ENCODE peak calls at places on chromosomes 16 and 17, in eight cellular contexts. C, J, M, K, L, T, X and V are unnamed samples.

GRCh38 chr17:15744885-15745284 is 12.8 kb downstream of the TBC1D26 start:
- DNase-seq in T (no peak), C (no peak), M (no peak), J (no peak), L (no peak), X (no peak), K (peak), V (peak)

GRCh38 chr17:76124582-76125390 is 16.3 kb downstream of the FOXJ1 start:
- DNase-seq in J (no peak), M (no peak), C (peak), T (peak), K (peak), L (no peak), X (peak), V (no peak)

GRCh38 chr17:68972119-68972704 is 17.0 kb upstream of the ABCA8 start:
- DNase-seq in C (peak), M (no peak), T (peak), K (peak), J (no peak), X (no peak), L (no peak), V (peak)

GRCh38 chr16:88657371-88657770 is 5.5 kb downstream of the MVD start:
- DNase-seq in L (no peak), M (no peak), C (no peak), T (no peak), J (no peak), K (no peak), X (no peak), V (no peak)

GRCh38 chr16:89678258-89678657 is 8.2 kb upstream of the CDK10 start:
- DNase-seq in J (no peak), C (peak), L (no peak), K (no peak), T (no peak), M (no peak), X (no peak), V (no peak)

GRCh38 chr16:12054396-12054795 is 77.9 kb downstream of the SNX29 start:
- DNase-seq in M (no peak), C (no peak), T (no peak), L (no peak), K (no peak), J (no peak), X (no peak), V (no peak)

GRCh38 chr17:79974786-79975497 is 60.7 kb downstream of the TBC1D16 start:
- DNase-seq in L (no peak), J (no peak), C (peak), T (no peak), M (no peak), K (peak), X (no peak), V (no peak)

GRCh38 chr16:74623214-74623842 is 16.4 kb upstream of the GLG1 start:
- DNase-seq in C (peak), M (no peak), T (peak), K (peak), J (no peak), L (no peak), X (no peak), V (peak)

GRCh38 chr16:29742683-29743275 is 3.0 kb downstream of the C16orf54 start:
- DNase-seq in M (no peak), L (no peak), X (no peak), C (no peak), T (no peak), K (no peak), J (no peak), V (no peak)

GRCh38 chr16:49866533-49867155 is 10.7 kb upstream of the ZNF423 start:
- DNase-seq in L (no peak), K (no peak), J (no peak), C (no peak), M (no peak), X (no peak), T (no peak), V (peak)

GRCh38 chr16:70688266-70688742 is 2.5 kb upstream of the MTSS2 start:
- DNase-seq in M (no peak), L (no peak), K (no peak), C (no peak), X (peak), T (no peak), J (peak), V (no peak)

GRCh38 chr17:72421128-72422092 is 300.6 kb downstream of the SOX9 start:
- DNase-seq in L (no peak), J (no peak), T (no peak), K (peak), X (no peak), C (peak), M (no peak), V (peak)

GRCh38 chr17:38671939-38672720 is 2.6 kb downstream of the EPOP start:
- DNase-seq in T (no peak), L (no peak), X (no peak), C (no peak), M (no peak), J (no peak), K (peak), V (no peak)

GRCh38 chr16:75305364-75306101 is 54.1 kb upstream of the BCAR1 start:
- DNase-seq in L (peak), K (peak), M (peak), J (peak), C (peak), T (peak), X (no peak), V (peak)

GRCh38 chr16:11514283-11514682 is 72.4 kb downstream of the LITAF start:
- DNase-seq in X (no peak), L (no peak), M (no peak), T (no peak), K (no peak), J (no peak), C (no peak), V (no peak)

GRCh38 chr16:1152651-1153259 is at the start of gene CACNA1H:
- DNase-seq in T (peak), J (peak), K (peak), L (peak), X (no peak), C (no peak), M (peak), V (peak)

GRCh38 chr17:7557147-7557764 is 1.3 kb upstream of the TNFSF13 start:
- DNase-seq in M (no peak), J (peak), K (no peak), L (no peak), C (no peak), T (no peak), X (no peak), V (no peak)

GRCh38 chr17:17376362-17376761 is 73.2 kb downstream of the NT5M start:
- DNase-seq in J (no peak), C (no peak), X (peak), K (no peak), M (no peak), T (no peak), L (no peak), V (no peak)